ENCODE peak calls at places on chromosomes 1 and 21, in six cellular contexts. Y is H9, L is fibroblast of mammary gland, B is mesothelial cell of epicardium, P is stomach, Z is type B pancreatic cell. V is an unnamed sample.
A peak's percentile ranks its signal among the peaks of the same experiment; 100 is the strongest.

GRCh38 chr1:4969556-4970129 is 315.2 kb downstream of the AJAP1 start:
- DNase-seq in Y (no peak), L (no peak), B (no peak), P (no peak), Z (no peak), V (no peak)

GRCh38 chr21:46183910-46184624 is at the start of gene SPATC1L:
- DNase-seq in Y (peak; percentile 63), L (peak; percentile 36), B (peak; percentile 76), P (peak; percentile 39), Z (peak; percentile 70), V (peak; percentile 51)

GRCh38 chr1:103788377-103788776 is 38.7 kb downstream of the AMY1C start:
- DNase-seq in Y (no peak), L (peak; percentile 1), B (no peak), P (no peak), Z (no peak), V (no peak)

GRCh38 chr1:17369466-17369865 is 2.5 kb upstream of the PADI6 start:
- DNase-seq in Y (peak; percentile 49), L (peak; percentile 7), B (no peak), P (no peak), Z (no peak), V (no peak)

GRCh38 chr1:45953934-45954333 is 150.5 kb downstream of the MAST2 start:
- DNase-seq in Y (peak; percentile 46), L (peak; percentile 33), B (no peak), P (no peak), Z (no peak), V (no peak)

GRCh38 chr1:223712856-223713494 is 636 bp downstream of the CAPN2 start:
- DNase-seq in Y (peak; percentile 42), L (no peak), B (peak; percentile 58), P (no peak), Z (no peak), V (no peak)

GRCh38 chr1:229685149-229685548 is 59.1 kb downstream of the URB2 start:
- DNase-seq in Y (no peak), L (no peak), B (no peak), P (no peak), Z (no peak), V (no peak)

GRCh38 chr1:226362346-226362745 is 45.5 kb downstream of the PARP1 start:
- DNase-seq in Y (no peak), L (no peak), B (no peak), P (no peak), Z (no peak), V (no peak)

GRCh38 chr1:202671388-202671787 is 38.9 kb downstream of the SYT2 start:
- DNase-seq in Y (no peak), L (no peak), B (no peak), P (peak; percentile 80), Z (no peak), V (no peak)

GRCh38 chr1:145961109-145961424 is 3.2 kb upstream of the LIX1L start:
- DNase-seq in Y (no peak), L (no peak), B (no peak), P (no peak), Z (no peak), V (no peak)

GRCh38 chr1:150931773-150932172 is 5.6 kb downstream of the SETDB1 start:
- DNase-seq in Y (no peak), L (peak; percentile 38), B (no peak), P (no peak), Z (no peak), V (no peak)

GRCh38 chr1:81738902-81739301 is 61.8 kb upstream of the ADGRL2 start:
- DNase-seq in Y (no peak), L (no peak), B (no peak), P (no peak), Z (no peak), V (no peak)

GRCh38 chr1:205477759-205478247 is 22.0 kb upstream of the BLACAT1 start:
- DNase-seq in Y (no peak), L (peak; percentile 30), B (no peak), P (peak; percentile 86), Z (no peak), V (no peak)

GRCh38 chr21:18716578-18717138 is 313.1 kb upstream of the TMPRSS15 start:
- DNase-seq in Y (no peak), L (no peak), B (no peak), P (no peak), Z (no peak), V (no peak)

GRCh38 chr1:100622506-100622905 is 84.6 kb downstream of the GPR88 start:
- DNase-seq in Y (no peak), L (no peak), B (no peak), P (no peak), Z (no peak), V (no peak)

GRCh38 chr21:41319273-41319672 is 2.7 kb downstream of the FAM3B start:
- DNase-seq in Y (no peak), L (no peak), B (no peak), P (no peak), Z (no peak), V (no peak)

GRCh38 chr1:210250665-210250997 is 18.0 kb downstream of the SERTAD4 start:
- DNase-seq in Y (peak; percentile 85), L (no peak), B (no peak), P (peak; percentile 65), Z (no peak), V (peak; percentile 31)

GRCh38 chr1:67753776-67754525 is 69.0 kb downstream of the GADD45A start:
- DNase-seq in Y (no peak), L (no peak), B (no peak), P (no peak), Z (no peak), V (no peak)

GRCh38 chr1:19505694-19506457 is 20.5 kb upstream of the CAPZB start:
- DNase-seq in Y (no peak), L (no peak), B (no peak), P (no peak), Z (no peak), V (no peak)

GRCh38 chr1:19504796-19505693 is 19.7 kb upstream of the CAPZB start:
- DNase-seq in Y (no peak), L (peak; percentile 92), B (no peak), P (no peak), Z (no peak), V (no peak)
- TF ChIP-seq CTCF in Y (no peak), L (no peak), B (no peak), P (no peak), Z (no peak), V (no peak)

GRCh38 chr1:27403065-27403726 is 10.8 kb downstream of the GPR3 start:
- DNase-seq in Y (peak; percentile 81), L (peak; percentile 82), B (no peak), P (no peak), Z (no peak), V (no peak)
- TF ChIP-seq CTCF in Y (peak; percentile 39), L (peak; percentile 33), B (no peak), P (no peak), Z (peak; percentile 48), V (peak; percentile 45)

GRCh38 chr1:83548311-83548710 is 450.6 kb downstream of the TTLL7 start:
- DNase-seq in Y (no peak), L (no peak), B (no peak), P (no peak), Z (no peak), V (no peak)

GRCh38 chr1:83547903-83548302 is 451.0 kb downstream of the TTLL7 start:
- DNase-seq in Y (no peak), L (peak; percentile 92), B (no peak), P (no peak), Z (no peak), V (no peak)

GRCh38 chr1:83546863-83547262 is 452.1 kb downstream of the TTLL7 start:
- DNase-seq in Y (no peak), L (peak; percentile 89), B (no peak), P (no peak), Z (no peak), V (no peak)

GRCh38 chr1:83543222-83543973 is 455.5 kb downstream of the TTLL7 start:
- DNase-seq in Y (no peak), L (no peak), B (no peak), P (no peak), Z (no peak), V (no peak)

GRCh38 chr1:83545450-83545849 is 453.5 kb downstream of the TTLL7 start:
- DNase-seq in Y (no peak), L (peak; percentile 22), B (no peak), P (no peak), Z (no peak), V (no peak)
- TF ChIP-seq CTCF in Y (peak; percentile 65), L (peak; percentile 32), B (no peak), P (no peak), Z (peak; percentile 64), V (peak; percentile 51)

GRCh38 chr1:60825593-60825992 is 256.8 kb upstream of the NFIA start:
- DNase-seq in Y (peak; percentile 31), L (no peak), B (no peak), P (no peak), Z (no peak), V (no peak)
- TF ChIP-seq CTCF in Y (peak; percentile 48), L (peak; percentile 5), B (peak; percentile 12), P (no peak), Z (peak; percentile 52), V (peak; percentile 50)

V was measured in neural crest cell.